ENCODE peak calls at places on chromosomes 7 and 10, in nine cellular contexts. L, F, D, C, R, J, W, E and Z are unnamed samples.

GRCh38 chr7:15602236-15602635 is 40.4 kb upstream of the AGMO start:
- DNase-seq in L (no peak), F (no peak), D (no peak), C (no peak), R (no peak), J (peak), W (no peak), E (no peak), Z (no peak)

GRCh38 chr7:142939226-142939910 is at the start of gene LLCFC1:
- DNase-seq in L (no peak), F (peak), D (no peak), C (no peak), R (peak), J (no peak), W (no peak), E (no peak), Z (no peak)

GRCh38 chr7:116843373-116843772 is 19.0 kb upstream of the CAPZA2 start:
- DNase-seq in L (no peak), F (no peak), D (no peak), C (no peak), R (no peak), J (no peak), W (no peak), E (no peak), Z (no peak)

GRCh38 chr10:75512534-75512933 is 81.1 kb downstream of the LRMDA start:
- DNase-seq in L (no peak), F (peak), D (no peak), C (no peak), R (no peak), J (no peak), W (peak), E (no peak), Z (peak)

GRCh38 chr7:157423886-157424565 is 87.2 kb downstream of the DNAJB6 start:
- DNase-seq in L (no peak), F (no peak), D (peak), C (no peak), R (no peak), J (no peak), W (no peak), E (no peak), Z (no peak)

GRCh38 chr10:17643339-17643754 is 604 bp upstream of the STAM start:
- DNase-seq in L (no peak), F (no peak), D (peak), C (peak), R (no peak), J (no peak), W (no peak), E (peak), Z (no peak)

GRCh38 chr7:28872226-28872625 is 85.9 kb downstream of the TRIL start:
- DNase-seq in L (no peak), F (no peak), D (no peak), C (peak), R (no peak), J (no peak), W (no peak), E (no peak), Z (no peak)

GRCh38 chr10:33238643-33239042 is 95.8 kb downstream of the NRP1 start:
- DNase-seq in L (no peak), F (no peak), D (no peak), C (peak), R (no peak), J (no peak), W (no peak), E (no peak), Z (no peak)

GRCh38 chr10:16547973-16548372 is 26.3 kb upstream of the C1QL3 start:
- DNase-seq in L (no peak), F (no peak), D (no peak), C (no peak), R (no peak), J (no peak), W (no peak), E (no peak), Z (no peak)

GRCh38 chr10:110758898-110759297 is 112.8 kb upstream of the PDCD4 start:
- DNase-seq in L (no peak), F (no peak), D (no peak), C (peak), R (no peak), J (no peak), W (peak), E (no peak), Z (peak)

GRCh38 chr10:124450010-124450782 is at the start of gene NKX1-2:
- DNase-seq in L (no peak), F (peak), D (no peak), C (no peak), R (no peak), J (peak), W (no peak), E (no peak), Z (peak)

GRCh38 chr10:68606918-68607317 is 46.8 kb downstream of the TET1 start:
- DNase-seq in L (no peak), F (no peak), D (no peak), C (no peak), R (no peak), J (no peak), W (no peak), E (no peak), Z (no peak)

GRCh38 chr7:66699998-66700397 is 40.5 kb upstream of the RABGEF1 start:
- DNase-seq in L (no peak), F (peak), D (no peak), C (no peak), R (no peak), J (no peak), W (no peak), E (no peak), Z (no peak)

GRCh38 chr7:145902123-145902522 is 214.5 kb upstream of the CNTNAP2 start:
- DNase-seq in L (no peak), F (peak), D (no peak), C (no peak), R (no peak), J (no peak), W (no peak), E (no peak), Z (no peak)

GRCh38 chr10:86411281-86411841 is 44.8 kb upstream of the GRID1 start:
- DNase-seq in L (no peak), F (no peak), D (no peak), C (peak), R (peak), J (no peak), W (no peak), E (peak), Z (no peak)

GRCh38 chr10:79406683-79407396 is 38.6 kb downstream of the ZCCHC24 start:
- DNase-seq in L (no peak), F (peak), D (peak), C (no peak), R (no peak), J (no peak), W (peak), E (no peak), Z (peak)

GRCh38 chr7:38463277-38464224 is 167.6 kb downstream of the AMPH start:
- DNase-seq in L (peak), F (no peak), D (no peak), C (peak), R (peak), J (no peak), W (no peak), E (no peak), Z (no peak)

GRCh38 chr7:46811529-46811928 is 770.4 kb downstream of the TNS3 start:
- DNase-seq in L (no peak), F (no peak), D (no peak), C (peak), R (no peak), J (no peak), W (no peak), E (no peak), Z (no peak)

GRCh38 chr7:2471396-2471795 is 4.8 kb downstream of the GRIFIN start:
- DNase-seq in L (no peak), F (peak), D (peak), C (peak), R (no peak), J (no peak), W (peak), E (no peak), Z (peak)

GRCh38 chr7:141053626-141054025 is 20.2 kb upstream of the TMEM178B start:
- DNase-seq in L (peak), F (no peak), D (no peak), C (peak), R (no peak), J (no peak), W (peak), E (peak), Z (peak)